ENCODE peak calls at places on chromosomes 2 and 18, in nine cellular contexts. B is GM06990; F is activated CD8-positive, alpha-beta memory T cell treated with anti-CD3 and anti-CD28 coated beads for 48 hours; H is hepatocyte; M is MM.1S; L is stimulated activated naive CD4-positive, alpha-beta T cell; C is upper lobe of right lung; W is stimulated activated naive B cell treated with anti-CD40 and anti-IgM and Interleukin-4, amounts not matched to agents 10 μg/mL and 1 μg/mL and 100 μg/mL, for 72 hours; Q is lower leg skin. G is an unnamed sample.

GRCh38 chr2:196244966-196245365 is 73.6 kb upstream of the STK17B start:
- DNase-seq in Q (no peak), W (no peak), H (no peak), B (no peak), M (no peak), F (no peak), L (no peak), C (no peak), G (no peak)

GRCh38 chr2:122340246-122340645 is 584.8 kb downstream of the TSN start:
- DNase-seq in F (no peak), L (no peak), B (peak), Q (no peak), M (no peak), H (no peak), C (no peak), W (no peak), G (no peak)

GRCh38 chr2:109513749-109514588 is 99.8 kb downstream of the SEPTIN10 start:
- DNase-seq in L (no peak), F (peak), M (no peak), W (no peak), H (peak), Q (no peak), C (no peak), B (peak), G (no peak)

GRCh38 chr2:216031960-216032689 is 18.8 kb upstream of the MREG start:
- DNase-seq in L (no peak), F (no peak), B (peak), Q (no peak), C (no peak), H (no peak), W (no peak), M (no peak), G (peak)

GRCh38 chr2:150997702-150998480 is 263.8 kb downstream of the RBM43 start:
- DNase-seq in B (no peak), C (no peak), F (no peak), M (no peak), Q (no peak), W (no peak), L (no peak), H (no peak), G (no peak)

GRCh38 chr18:62389761-62390481 is 64.8 kb downstream of the TNFRSF11A start:
- DNase-seq in F (no peak), C (no peak), M (no peak), Q (no peak), W (no peak), H (peak), B (no peak), L (no peak), G (no peak)

GRCh38 chr18:23200751-23201150 is 65.5 kb downstream of the CABLES1 start:
- DNase-seq in H (no peak), C (no peak), L (no peak), B (no peak), M (no peak), Q (no peak), F (no peak), W (no peak), G (no peak)

GRCh38 chr2:20650412-20650879 is 452 bp downstream of the HS1BP3 start:
- DNase-seq in H (peak), B (no peak), C (no peak), W (no peak), F (no peak), L (no peak), Q (no peak), M (peak), G (peak)

GRCh38 chr2:233247744-233248143 is 3.7 kb upstream of the ATG16L1 start:
- DNase-seq in L (no peak), M (no peak), Q (no peak), F (no peak), H (peak), C (no peak), W (no peak), B (no peak), G (no peak)

GRCh38 chr2:95260028-95261023 is 13.9 kb upstream of the PROM2 start:
- DNase-seq in M (no peak), F (no peak), L (no peak), H (peak), B (no peak), C (no peak), Q (no peak), W (no peak), G (no peak)

GRCh38 chr2:176527141-176527901 is 258.1 kb downstream of the MTX2 start:
- DNase-seq in Q (no peak), W (no peak), L (no peak), B (no peak), M (no peak), C (no peak), H (peak), F (no peak), G (no peak)

GRCh38 chr18:64271264-64271663 is 122.4 kb upstream of the LINC00305 start:
- DNase-seq in B (no peak), M (no peak), Q (no peak), C (no peak), L (no peak), F (no peak), H (no peak), W (no peak), G (no peak)

GRCh38 chr2:38653715-38654494 is 12.0 kb upstream of the GALM start:
- DNase-seq in F (no peak), M (no peak), H (peak), B (no peak), W (peak), Q (peak), C (no peak), L (no peak), G (no peak)

GRCh38 chr2:197399887-197400540 is 34.8 kb downstream of the SF3B1 start:
- DNase-seq in W (no peak), M (no peak), Q (no peak), H (no peak), B (no peak), F (no peak), L (no peak), C (no peak), G (no peak)

GRCh38 chr18:58599106-58599505 is 29.8 kb downstream of the ALPK2 start:
- DNase-seq in L (no peak), M (no peak), W (no peak), C (no peak), B (no peak), Q (no peak), F (no peak), H (no peak), G (no peak)

GRCh38 chr2:147543056-147543455 is 301.8 kb upstream of the ACVR2A start:
- DNase-seq in L (no peak), F (no peak), W (no peak), Q (no peak), C (no peak), M (no peak), H (no peak), B (no peak), G (no peak)

GRCh38 chr2:224086226-224086911 is 47.3 kb upstream of the SERPINE2 start:
- DNase-seq in H (no peak), B (no peak), C (no peak), Q (peak), F (no peak), M (no peak), W (no peak), L (no peak), G (no peak)

GRCh38 chr2:13638181-13638580 is 921.4 kb downstream of the TRIB2 start:
- DNase-seq in H (no peak), L (no peak), Q (no peak), W (no peak), B (no peak), F (no peak), M (no peak), C (no peak), G (no peak)

GRCh38 chr2:183597841-183598240 is 473.6 kb downstream of the NUP35 start:
- DNase-seq in H (no peak), C (no peak), M (no peak), Q (no peak), B (no peak), W (no peak), L (no peak), F (no peak), G (no peak)

GRCh38 chr2:80519699-80520291 is 215.2 kb upstream of the LRRTM1 start:
- DNase-seq in H (no peak), F (no peak), B (no peak), Q (peak), M (no peak), L (no peak), C (no peak), W (no peak), G (no peak)